ENCODE peak calls at places on chromosomes 5 and 9, in six cellular contexts. G is GM04503; V is uterus; Y is stimulated activated naive CD4-positive, alpha-beta T cell; S is CD4-positive, alpha-beta T cell; D is activated CD8-positive, alpha-beta memory T cell treated with anti-CD3 and anti-CD28 coated beads for 24 hours. F is an unnamed sample.

GRCh38 chr5:154286557-154286956 is 96.0 kb downstream of the GALNT10 start:
- DNase-seq in V (no peak), G (no peak), D (no peak), S (no peak), Y (no peak), F (no peak)

GRCh38 chr5:77046416-77047073 is 16.3 kb downstream of the AGGF1 start:
- DNase-seq in S (no peak), G (no peak), D (no peak), Y (no peak), V (no peak), F (no peak)

GRCh38 chr5:168047043-168047668 is 244.3 kb upstream of the WWC1 start:
- DNase-seq in S (no peak), G (no peak), D (no peak), V (no peak), Y (no peak), F (no peak)

GRCh38 chr5:55222819-55223124 is 4.3 kb downstream of the MCIDAS start:
- DNase-seq in S (no peak), G (no peak), Y (no peak), D (no peak), V (no peak), F (no peak)

GRCh38 chr9:14987858-14988257 is 77.6 kb upstream of the FREM1 start:
- DNase-seq in G (no peak), S (no peak), V (no peak), Y (no peak), D (no peak), F (no peak)

GRCh38 chr9:134689320-134690181 is 47.9 kb downstream of the COL5A1 start:
- DNase-seq in V (peak), S (no peak), Y (no peak), D (no peak), G (no peak), F (no peak)

GRCh38 chr9:2623866-2624682 is 2.5 kb downstream of the VLDLR start:
- DNase-seq in G (no peak), D (no peak), Y (no peak), S (no peak), V (no peak), F (no peak)

GRCh38 chr9:16794871-16795639 is 75.4 kb downstream of the BNC2 start:
- DNase-seq in Y (no peak), G (peak), V (peak), S (no peak), D (no peak), F (no peak)

GRCh38 chr9:79799691-79800345 is 228.1 kb downstream of the TLE4 start:
- DNase-seq in Y (no peak), V (no peak), G (no peak), D (no peak), S (no peak), F (no peak)

GRCh38 chr5:103424453-103425205 is 138.0 kb downstream of the NUDT12 start:
- DNase-seq in G (no peak), D (no peak), Y (no peak), V (no peak), S (no peak), F (no peak)

F was measured in effector CD8-positive, alpha-beta T cell.